ENCODE peak calls at places on chromosome 14, in eight cellular contexts. One of them, this sample, is unnamed.

GRCh38 chr14:85087201-85087600 is 442.7 kb upstream of the FLRT2 start:
- DNase-seq in hepatic stellate cell: no peak
- DNase-seq in HL-60: no peak
- DNase-seq in endothelial cell: no peak
- DNase-seq in GF-D8: no peak
- DNase-seq in activated T-helper 1 cell treated with Interleukin-2 at 50 U/mL for 16 hours: no peak
- DNase-seq in fibroblast of the aortic adventitia: peak; percentile 27
- DNase-seq in effector memory CD8-positive, alpha-beta T cell: no peak
- DNase-seq in this sample: no peak

GRCh38 chr14:45085004-45085403 is 1.1 kb downstream of the PRPF39 start:
- DNase-seq in endothelial cell: no peak
- DNase-seq in effector memory CD8-positive, alpha-beta T cell: no peak
- DNase-seq in HL-60: no peak
- DNase-seq in activated T-helper 1 cell treated with Interleukin-2 at 50 U/mL for 16 hours: no peak
- DNase-seq in GF-D8: no peak
- DNase-seq in fibroblast of the aortic adventitia: peak; percentile 61
- DNase-seq in hepatic stellate cell: no peak
- DNase-seq in this sample: no peak

GRCh38 chr14:69595336-69595735 is 16.1 kb upstream of the SUSD6 start:
- DNase-seq in HL-60: no peak
- DNase-seq in activated T-helper 1 cell treated with Interleukin-2 at 50 U/mL for 16 hours: no peak
- DNase-seq in GF-D8: no peak
- DNase-seq in effector memory CD8-positive, alpha-beta T cell: no peak
- DNase-seq in hepatic stellate cell: no peak
- DNase-seq in endothelial cell: no peak
- DNase-seq in fibroblast of the aortic adventitia: no peak
- DNase-seq in this sample: peak; percentile 42

GRCh38 chr14:20794644-20795369 is 7.8 kb downstream of the RNASE1 start:
- DNase-seq in GF-D8: peak; percentile 90
- DNase-seq in hepatic stellate cell: no peak
- DNase-seq in activated T-helper 1 cell treated with Interleukin-2 at 50 U/mL for 16 hours: no peak
- DNase-seq in HL-60: peak; percentile 86
- DNase-seq in endothelial cell: no peak
- DNase-seq in effector memory CD8-positive, alpha-beta T cell: no peak
- DNase-seq in fibroblast of the aortic adventitia: no peak
- DNase-seq in this sample: no peak

GRCh38 chr14:88995437-88996198 is 171.2 kb downstream of the TTC8 start:
- DNase-seq in activated T-helper 1 cell treated with Interleukin-2 at 50 U/mL for 16 hours: no peak
- DNase-seq in endothelial cell: no peak
- DNase-seq in HL-60: no peak
- DNase-seq in effector memory CD8-positive, alpha-beta T cell: no peak
- DNase-seq in fibroblast of the aortic adventitia: peak; percentile 89
- DNase-seq in GF-D8: no peak
- DNase-seq in hepatic stellate cell: no peak
- DNase-seq in this sample: no peak

GRCh38 chr14:90697577-90698206 is 118.5 kb downstream of the TTC7B start:
- DNase-seq in activated T-helper 1 cell treated with Interleukin-2 at 50 U/mL for 16 hours: peak; percentile 50
- DNase-seq in GF-D8: no peak
- DNase-seq in hepatic stellate cell: peak; percentile 67
- DNase-seq in fibroblast of the aortic adventitia: peak; percentile 83
- DNase-seq in HL-60: peak; percentile 81
- DNase-seq in endothelial cell: peak; percentile 80
- DNase-seq in effector memory CD8-positive, alpha-beta T cell: peak; percentile 64
- DNase-seq in this sample: peak; percentile 95

GRCh38 chr14:65492277-65492676 is 79.7 kb downstream of the FUT8 start:
- DNase-seq in fibroblast of the aortic adventitia: no peak
- DNase-seq in activated T-helper 1 cell treated with Interleukin-2 at 50 U/mL for 16 hours: no peak
- DNase-seq in HL-60: peak; percentile 1
- DNase-seq in endothelial cell: no peak
- DNase-seq in hepatic stellate cell: no peak
- DNase-seq in GF-D8: no peak
- DNase-seq in effector memory CD8-positive, alpha-beta T cell: no peak
- DNase-seq in this sample: no peak

GRCh38 chr14:96783306-96784224 is 13.6 kb upstream of the VRK1 start:
- DNase-seq in hepatic stellate cell: no peak
- DNase-seq in fibroblast of the aortic adventitia: no peak
- DNase-seq in endothelial cell: no peak
- DNase-seq in HL-60: peak; percentile 96
- DNase-seq in GF-D8: peak; percentile 69
- DNase-seq in effector memory CD8-positive, alpha-beta T cell: no peak
- DNase-seq in activated T-helper 1 cell treated with Interleukin-2 at 50 U/mL for 16 hours: no peak
- DNase-seq in this sample: no peak

GRCh38 chr14:98964171-98964570 is 307.8 kb downstream of the BCL11B start:
- DNase-seq in effector memory CD8-positive, alpha-beta T cell: peak; percentile 21
- DNase-seq in GF-D8: no peak
- DNase-seq in endothelial cell: no peak
- DNase-seq in hepatic stellate cell: no peak
- DNase-seq in activated T-helper 1 cell treated with Interleukin-2 at 50 U/mL for 16 hours: no peak
- DNase-seq in fibroblast of the aortic adventitia: no peak
- DNase-seq in HL-60: no peak
- DNase-seq in this sample: no peak

GRCh38 chr14:71586131-71586893 is 345.9 kb upstream of the RGS6 start:
- DNase-seq in fibroblast of the aortic adventitia: peak; percentile 79
- DNase-seq in hepatic stellate cell: no peak
- DNase-seq in activated T-helper 1 cell treated with Interleukin-2 at 50 U/mL for 16 hours: no peak
- DNase-seq in endothelial cell: no peak
- DNase-seq in effector memory CD8-positive, alpha-beta T cell: no peak
- DNase-seq in GF-D8: no peak
- DNase-seq in HL-60: no peak
- DNase-seq in this sample: peak; percentile 81

GRCh38 chr14:90641111-90642010 is 174.9 kb downstream of the TTC7B start:
- DNase-seq in GF-D8: no peak
- DNase-seq in endothelial cell: no peak
- DNase-seq in activated T-helper 1 cell treated with Interleukin-2 at 50 U/mL for 16 hours: no peak
- DNase-seq in effector memory CD8-positive, alpha-beta T cell: no peak
- DNase-seq in fibroblast of the aortic adventitia: no peak
- DNase-seq in HL-60: no peak
- DNase-seq in hepatic stellate cell: no peak
- DNase-seq in this sample: no peak

GRCh38 chr14:100415226-100415625 is 92.1 kb downstream of the SLC25A47 start:
- DNase-seq in activated T-helper 1 cell treated with Interleukin-2 at 50 U/mL for 16 hours: no peak
- DNase-seq in fibroblast of the aortic adventitia: no peak
- DNase-seq in GF-D8: no peak
- DNase-seq in HL-60: no peak
- DNase-seq in effector memory CD8-positive, alpha-beta T cell: no peak
- DNase-seq in hepatic stellate cell: no peak
- DNase-seq in endothelial cell: no peak
- DNase-seq in this sample: no peak

GRCh38 chr14:32896979-32897723 is 41.5 kb upstream of the NPAS3 start:
- DNase-seq in hepatic stellate cell: peak; percentile 16
- DNase-seq in fibroblast of the aortic adventitia: peak; percentile 39
- DNase-seq in endothelial cell: no peak
- DNase-seq in effector memory CD8-positive, alpha-beta T cell: no peak
- DNase-seq in activated T-helper 1 cell treated with Interleukin-2 at 50 U/mL for 16 hours: no peak
- DNase-seq in HL-60: no peak
- DNase-seq in GF-D8: no peak
- DNase-seq in this sample: no peak

GRCh38 chr14:100532916-100533630 is 54.1 kb downstream of the BEGAIN start:
- DNase-seq in HL-60: peak; percentile 92
- DNase-seq in effector memory CD8-positive, alpha-beta T cell: no peak
- DNase-seq in endothelial cell: no peak
- DNase-seq in activated T-helper 1 cell treated with Interleukin-2 at 50 U/mL for 16 hours: no peak
- DNase-seq in fibroblast of the aortic adventitia: peak; percentile 58
- DNase-seq in GF-D8: peak; percentile 55
- DNase-seq in hepatic stellate cell: no peak
- DNase-seq in this sample: peak; percentile 81

GRCh38 chr14:105885561-105886320 is 359.4 kb downstream of the TMEM121 start:
- DNase-seq in activated T-helper 1 cell treated with Interleukin-2 at 50 U/mL for 16 hours: no peak
- DNase-seq in effector memory CD8-positive, alpha-beta T cell: no peak
- DNase-seq in HL-60: no peak
- DNase-seq in endothelial cell: no peak
- DNase-seq in fibroblast of the aortic adventitia: no peak
- DNase-seq in GF-D8: no peak
- DNase-seq in hepatic stellate cell: no peak
- DNase-seq in this sample: peak; percentile 69

GRCh38 chr14:103233328-103233727 is 100.7 kb upstream of the EIF5 start:
- DNase-seq in effector memory CD8-positive, alpha-beta T cell: no peak
- DNase-seq in activated T-helper 1 cell treated with Interleukin-2 at 50 U/mL for 16 hours: no peak
- DNase-seq in HL-60: no peak
- DNase-seq in GF-D8: no peak
- DNase-seq in hepatic stellate cell: no peak
- DNase-seq in fibroblast of the aortic adventitia: no peak
- DNase-seq in endothelial cell: no peak
- DNase-seq in this sample: no peak

GRCh38 chr14:103695331-103696026 is 19.8 kb downstream of the XRCC3 start:
- DNase-seq in activated T-helper 1 cell treated with Interleukin-2 at 50 U/mL for 16 hours: no peak
- DNase-seq in fibroblast of the aortic adventitia: no peak
- DNase-seq in HL-60: no peak
- DNase-seq in GF-D8: no peak
- DNase-seq in endothelial cell: no peak
- DNase-seq in hepatic stellate cell: no peak
- DNase-seq in effector memory CD8-positive, alpha-beta T cell: no peak
- DNase-seq in this sample: peak; percentile 44

GRCh38 chr14:95464524-95464923 is 51.9 kb downstream of the SYNE3 start:
- DNase-seq in hepatic stellate cell: no peak
- DNase-seq in endothelial cell: no peak
- DNase-seq in HL-60: no peak
- DNase-seq in activated T-helper 1 cell treated with Interleukin-2 at 50 U/mL for 16 hours: no peak
- DNase-seq in fibroblast of the aortic adventitia: no peak
- DNase-seq in GF-D8: no peak
- DNase-seq in effector memory CD8-positive, alpha-beta T cell: no peak
- DNase-seq in this sample: no peak

GRCh38 chr14:90300649-90301048 is 31.1 kb downstream of the NRDE2 start:
- DNase-seq in hepatic stellate cell: no peak
- DNase-seq in GF-D8: peak; percentile 78
- DNase-seq in activated T-helper 1 cell treated with Interleukin-2 at 50 U/mL for 16 hours: no peak
- DNase-seq in effector memory CD8-positive, alpha-beta T cell: no peak
- DNase-seq in fibroblast of the aortic adventitia: peak; percentile 62
- DNase-seq in HL-60: peak; percentile 81
- DNase-seq in endothelial cell: no peak
- DNase-seq in this sample: no peak

GRCh38 chr14:35374273-35374681 is 30.3 kb downstream of the NFKBIA start:
- DNase-seq in hepatic stellate cell: peak; percentile 77
- DNase-seq in GF-D8: peak; percentile 72
- DNase-seq in endothelial cell: no peak
- DNase-seq in fibroblast of the aortic adventitia: peak; percentile 99
- DNase-seq in effector memory CD8-positive, alpha-beta T cell: no peak
- DNase-seq in HL-60: peak; percentile 76
- DNase-seq in activated T-helper 1 cell treated with Interleukin-2 at 50 U/mL for 16 hours: no peak
- DNase-seq in this sample: no peak

GRCh38 chr14:79598339-79598738 is 613.0 kb downstream of the DIO2 start:
- DNase-seq in fibroblast of the aortic adventitia: peak; percentile 65
- DNase-seq in hepatic stellate cell: peak; percentile 58
- DNase-seq in effector memory CD8-positive, alpha-beta T cell: no peak
- DNase-seq in endothelial cell: no peak
- DNase-seq in HL-60: no peak
- DNase-seq in GF-D8: no peak
- DNase-seq in activated T-helper 1 cell treated with Interleukin-2 at 50 U/mL for 16 hours: no peak
- DNase-seq in this sample: no peak

GRCh38 chr14:22382955-22383354 is 206.1 kb downstream of the DAD1 start:
- DNase-seq in GF-D8: no peak
- DNase-seq in activated T-helper 1 cell treated with Interleukin-2 at 50 U/mL for 16 hours: no peak
- DNase-seq in fibroblast of the aortic adventitia: no peak
- DNase-seq in effector memory CD8-positive, alpha-beta T cell: no peak
- DNase-seq in hepatic stellate cell: no peak
- DNase-seq in endothelial cell: no peak
- DNase-seq in HL-60: no peak
- DNase-seq in this sample: no peak

GRCh38 chr14:98607341-98607910 is 664.6 kb downstream of the BCL11B start:
- DNase-seq in endothelial cell: no peak
- DNase-seq in effector memory CD8-positive, alpha-beta T cell: no peak
- DNase-seq in fibroblast of the aortic adventitia: no peak
- DNase-seq in GF-D8: no peak
- DNase-seq in activated T-helper 1 cell treated with Interleukin-2 at 50 U/mL for 16 hours: no peak
- DNase-seq in hepatic stellate cell: no peak
- DNase-seq in HL-60: no peak
- DNase-seq in this sample: no peak

GRCh38 chr14:21001218-21001617 is 2.1 kb downstream of the SLC39A2 start:
- DNase-seq in GF-D8: no peak
- DNase-seq in hepatic stellate cell: no peak
- DNase-seq in effector memory CD8-positive, alpha-beta T cell: no peak
- DNase-seq in fibroblast of the aortic adventitia: no peak
- DNase-seq in endothelial cell: no peak
- DNase-seq in HL-60: no peak
- DNase-seq in activated T-helper 1 cell treated with Interleukin-2 at 50 U/mL for 16 hours: no peak
- DNase-seq in this sample: no peak

This sample was measured in posterior vena cava.